ENCODE peak calls at places on chromosomes 12 and 14, in five cellular contexts. D, F, B, Z and O are unnamed samples. For H3K27me3, the result is how much of the 10 kb centered on the place peaks cover.

GRCh38 chr12:107929436-107929835 is 154.9 kb downstream of the ASCL4 start:
- DNase-seq in D (no peak), F (no peak), Z (peak), B (no peak), O (peak)

GRCh38 chr14:42556551-42556950 is 949.9 kb downstream of the LRFN5 start:
- DNase-seq in F (no peak), B (no peak), Z (no peak), D (no peak), O (no peak)

GRCh38 chr14:74524076-74524812 is 30.7 kb downstream of the ISCA2 start:
- DNase-seq in D (no peak), Z (no peak), B (no peak), F (no peak), O (no peak)

GRCh38 chr12:59382678-59383425 is 213.0 kb upstream of the SLC16A7 start:
- DNase-seq in D (no peak), F (no peak), B (no peak), Z (peak), O (no peak)

GRCh38 chr12:47835831-47836155 is 16.1 kb upstream of the HDAC7 start:
- DNase-seq in B (no peak), F (no peak), D (no peak), Z (peak), O (no peak)

GRCh38 chr14:63266106-63266505 is 52.6 kb downstream of the GPHB5 start:
- DNase-seq in D (no peak), F (no peak), B (no peak), Z (no peak), O (no peak)

GRCh38 chr14:96217381-96217913 is 12.8 kb downstream of the BDKRB2 start:
- DNase-seq in D (no peak), F (no peak), Z (no peak), B (no peak), O (no peak)

GRCh38 chr12:31407562-31407961 is 81.6 kb upstream of the SINHCAF start:
- DNase-seq in D (no peak), Z (no peak), F (no peak), B (no peak), O (no peak)

GRCh38 chr12:108691154-108691994 is 39.9 kb downstream of the CORO1C start:
- DNase-seq in Z (peak), D (peak), B (peak), F (peak), O (peak)

GRCh38 chr12:27447761-27448160 is 1.2 kb downstream of the SMCO2 start:
- DNase-seq in F (no peak), Z (no peak), B (no peak), D (no peak), O (no peak)

GRCh38 chr12:85005615-85006014 is 30.5 kb downstream of the TSPAN19 start:
- DNase-seq in D (no peak), B (no peak), Z (no peak), F (no peak), O (no peak)

GRCh38 chr12:125794401-125794800 is 729.2 kb downstream of the AACS start:
- DNase-seq in F (no peak), D (no peak), Z (no peak), B (no peak), O (peak)

GRCh38 chr14:31122098-31122611 is 85.4 kb downstream of the HECTD1 start:
- DNase-seq in D (no peak), B (no peak), F (no peak), Z (peak), O (no peak)

GRCh38 chr12:75208851-75209781 is 523 bp downstream of the KCNC2 start:
- DNase-seq in B (no peak), Z (peak), D (no peak), F (peak), O (peak)

GRCh38 chr12:53750812-53751335 is 905 bp downstream of the CISTR start:
- DNase-seq in D (peak), Z (no peak), B (no peak), F (no peak), O (no peak)

GRCh38 chr12:94134226-94134795 is 14.1 kb upstream of the PLXNC1 start:
- DNase-seq in Z (peak), B (no peak), F (peak), D (no peak), O (no peak)

GRCh38 chr14:76868453-76869170 is 42.4 kb downstream of the LRRC74A start:
- DNase-seq in Z (no peak), B (no peak), F (no peak), D (no peak), O (no peak)
- H3K27ac ChIP-seq in Z (no peak), B (no peak), F (no peak), D (no peak), O (no peak)

GRCh38 chr12:111754671-111755070 is 12.1 kb upstream of the ALDH2 start:
- DNase-seq in B (no peak), D (no peak), F (no peak), Z (no peak), O (no peak)
- H3K27me3 ChIP-seq in B (under half), D (under half), F (under half), Z (under half), O (under half)

GRCh38 chr12:110622582-110622981 is 8.7 kb downstream of the TCTN1 start:
- DNase-seq in F (no peak), D (no peak), B (no peak), Z (peak), O (no peak)

GRCh38 chr12:110627500-110628195 is 13.7 kb downstream of the TCTN1 start:
- DNase-seq in B (no peak), Z (no peak), F (no peak), D (no peak), O (no peak)
- H3K27ac ChIP-seq in B (no peak), Z (no peak), F (no peak), D (no peak), O (no peak)

DNA sequence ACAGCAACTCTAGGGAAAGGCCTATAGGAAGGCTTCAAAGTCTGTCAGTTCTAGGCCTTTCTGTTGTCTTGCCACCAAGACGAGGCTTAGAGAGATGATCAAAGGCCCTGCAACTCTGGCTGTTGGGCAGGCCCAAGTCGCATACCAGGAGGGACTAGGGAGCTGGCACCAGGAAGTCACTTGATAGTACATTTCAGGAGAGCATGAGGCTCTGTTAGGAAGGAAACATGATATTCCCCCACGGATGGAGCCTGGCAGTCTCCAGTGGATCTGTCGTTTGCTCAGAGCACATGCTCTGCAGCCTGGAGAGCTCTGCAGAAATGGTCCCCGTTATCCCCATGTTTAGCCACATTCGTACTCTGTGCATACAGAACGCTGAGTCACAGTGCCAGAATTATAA is 243.7 kb upstream of the FKBP4 start:
- DNase-seq in Z (no peak), F (no peak), D (no peak), B (no peak), O (no peak)
- H3K27me3 ChIP-seq in Z (under half), F (under half), D (under half), B (under half), O (under half)

GRCh38 chr12:9813821-9814798 is 13.2 kb upstream of the KLRF1 start:
- DNase-seq in Z (peak), D (peak), B (peak), F (no peak), O (peak)
- H3K27ac ChIP-seq in Z (no peak), D (no peak), B (no peak), F (no peak), O (no peak)

GRCh38 chr12:131208425-131208824 is 254.7 kb downstream of the ADGRD1 start:
- DNase-seq in F (no peak), D (peak), Z (no peak), B (no peak), O (no peak)

GRCh38 chr12:131202592-131203378 is 249.1 kb downstream of the ADGRD1 start:
- DNase-seq in B (peak), F (no peak), Z (no peak), D (peak), O (no peak)

GRCh38 chr12:131205534-131205933 is 251.8 kb downstream of the ADGRD1 start:
- DNase-seq in D (peak), B (peak), F (no peak), Z (no peak), O (no peak)

GRCh38 chr12:131203666-131204415 is 250.1 kb downstream of the ADGRD1 start:
- DNase-seq in F (no peak), D (peak), Z (no peak), B (peak), O (no peak)

GRCh38 chr12:131204416-131205311 is 251.0 kb downstream of the ADGRD1 start:
- DNase-seq in D (peak), F (no peak), B (peak), Z (no peak), O (no peak)
- H3K27me3 ChIP-seq in D (under half), F (under half), B (under half), Z (under half), O (under half)

DNA sequence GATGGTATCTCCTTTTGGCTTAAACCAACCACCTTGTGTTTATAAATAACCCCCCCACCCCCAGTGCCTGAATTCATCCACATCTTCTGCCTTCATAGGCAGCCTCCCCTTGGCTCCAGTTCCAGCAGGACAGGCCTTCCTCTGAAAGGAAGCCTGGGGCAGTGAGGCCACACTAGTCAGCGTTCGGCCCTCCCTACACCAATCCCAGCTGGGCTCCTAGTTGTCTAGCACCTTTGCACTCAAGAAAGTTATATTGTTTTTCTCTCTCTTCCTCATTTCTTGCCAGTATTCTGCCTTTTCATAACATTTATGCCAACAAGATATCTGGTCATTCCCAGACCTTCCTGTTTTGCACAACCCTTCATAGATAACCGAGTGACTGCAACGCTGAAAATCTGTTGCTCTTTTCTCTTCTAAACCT is 73.1 kb upstream of the ACTN1 start:
- DNase-seq in D (no peak), B (no peak), F (no peak), Z (no peak), O (no peak)
- H3K27ac ChIP-seq in D (peak), B (no peak), F (no peak), Z (no peak), O (no peak)

GRCh38 chr12:120376416-120376815 is 7.5 kb upstream of the MSI1 start:
- DNase-seq in D (no peak), Z (no peak), F (no peak), B (no peak), O (no peak)

GRCh38 chr12:120370343-120371243 is 1.6 kb upstream of the MSI1 start:
- DNase-seq in F (no peak), Z (no peak), B (no peak), D (no peak), O (no peak)

GRCh38 chr12:120376890-120377572 is 8.1 kb upstream of the MSI1 start:
- DNase-seq in D (no peak), F (no peak), Z (no peak), B (no peak), O (no peak)

GRCh38 chr12:120376009-120376408 is 7.0 kb upstream of the MSI1 start:
- DNase-seq in D (no peak), F (no peak), B (no peak), Z (no peak), O (no peak)

DNA sequence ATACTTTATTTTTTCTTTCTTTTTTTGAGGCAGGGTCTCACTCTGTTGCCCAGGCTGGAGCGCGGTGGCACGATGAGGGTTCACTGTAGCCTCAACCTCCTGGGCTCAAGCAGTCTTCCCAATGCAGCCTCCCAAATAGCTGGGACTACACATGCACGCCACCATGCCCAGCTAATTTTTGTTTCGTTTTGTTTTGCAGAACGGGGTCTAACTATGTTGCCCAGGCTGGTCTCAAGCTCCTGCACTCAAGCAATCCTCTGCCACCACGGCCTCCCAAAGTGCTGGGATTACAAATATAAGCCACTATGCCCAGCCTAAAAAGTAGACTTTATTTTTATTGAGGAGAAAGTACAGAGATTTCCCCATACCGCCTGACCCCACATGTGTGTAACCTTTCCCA is 4.7 kb upstream of the MSI1 start:
- DNase-seq in F (no peak), D (no peak), Z (no peak), B (no peak), O (no peak)
- H3K27me3 ChIP-seq in F (half or more), D (under half), Z (under half), B (under half), O (under half)

DNA sequence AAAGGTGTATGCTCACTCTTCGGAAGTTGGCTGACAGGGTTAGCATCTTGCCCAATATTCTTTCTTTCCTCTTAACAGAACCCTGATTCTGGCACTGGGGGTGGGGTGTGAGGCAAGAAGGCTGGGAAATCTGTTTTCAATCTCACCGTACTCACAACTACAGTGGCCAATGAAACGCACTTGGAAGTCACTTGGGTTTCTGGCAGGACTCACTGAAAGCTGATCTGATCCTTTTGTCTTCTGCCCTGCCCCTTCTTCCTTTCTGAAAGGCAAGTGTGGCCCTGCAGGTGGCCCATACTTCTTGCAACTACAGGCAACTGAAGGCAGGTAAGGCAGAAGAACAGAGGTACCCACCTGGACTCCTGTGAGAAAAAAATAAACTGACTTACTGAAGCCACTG is 106.9 kb downstream of the STXBP6 start:
- DNase-seq in B (no peak), F (no peak), Z (peak), D (no peak), O (no peak)
- H3K27ac ChIP-seq in B (no peak), F (no peak), Z (no peak), D (no peak), O (no peak)